ENCODE peak calls at places on chromosomes 11 and 22, in four cellular contexts. W, T, A and I are unnamed samples.

GRCh38 chr11:63530021-63530420 is 6.6 kb upstream of the PLAAT4 start:
- DNase-seq in W (no peak), T (no peak), A (no peak), I (no peak)

GRCh38 chr11:46597609-46598219 is 3.9 kb upstream of the AMBRA1 start:
- DNase-seq in W (no peak), T (no peak), A (peak; percentile 83), I (peak; percentile 54)

GRCh38 chr22:23591203-23591791 is 11.2 kb upstream of the IGLL1 start:
- DNase-seq in W (peak; percentile 73), T (peak; percentile 62), A (peak; percentile 58), I (no peak)

GRCh38 chr11:120551191-120551590 is 39.6 kb downstream of the GRIK4 start:
- DNase-seq in W (no peak), T (no peak), A (no peak), I (no peak)

GRCh38 chr22:35631597-35631996 is 14.5 kb upstream of the MB start:
- DNase-seq in W (no peak), T (peak; percentile 81), A (peak; percentile 69), I (no peak)

GRCh38 chr11:93796832-93797231 is 12.8 kb downstream of the MED17 start:
- DNase-seq in W (no peak), T (no peak), A (no peak), I (no peak)

GRCh38 chr22:23225724-23226496 is 45.6 kb downstream of the BCR start:
- DNase-seq in W (no peak), T (peak; percentile 36), A (peak; percentile 75), I (no peak)

GRCh38 chr11:108985611-108986279 is 320.9 kb downstream of the DDX10 start:
- DNase-seq in W (no peak), T (no peak), A (peak; percentile 77), I (peak; percentile 35)